ENCODE peak calls at places on chromosomes 2 and 18, in five cellular contexts. R is OCI-LY7, U is heart right ventricle, B is lower leg skin, S is fibroblast of villous mesenchyme. N is an unnamed sample.

GRCh38 chr2:11406492-11407381 is 59.2 kb downstream of the E2F6 start:
- DNase-seq in R (no peak), U (no peak), B (no peak), S (peak; percentile 84), N (peak; percentile 84)

GRCh38 chr2:105143467-105144127 is 97.9 kb upstream of the GPR45 start:
- DNase-seq in R (no peak), U (no peak), B (peak; percentile 42), S (no peak), N (no peak)

GRCh38 chr2:129061079-129061785 is 742.6 kb upstream of the HS6ST1 start:
- DNase-seq in R (no peak), U (no peak), B (no peak), S (peak; percentile 4), N (peak; percentile 33)

GRCh38 chr2:189559579-189560272 is 20.9 kb downstream of the SLC40A1 start:
- DNase-seq in R (no peak), U (peak; percentile 59), B (no peak), S (peak; percentile 33), N (peak; percentile 76)

GRCh38 chr2:42359894-42360483 is 1.0 kb downstream of the COX7A2L start:
- DNase-seq in R (peak; percentile 46), U (no peak), B (no peak), S (peak; percentile 94), N (peak; percentile 75)

GRCh38 chr18:78459646-78460045 is 520.0 kb upstream of the SALL3 start:
- DNase-seq in R (no peak), U (no peak), B (no peak), S (no peak), N (no peak)

GRCh38 chr2:178761759-178762371 is 45.4 kb downstream of the TTN start:
- DNase-seq in R (peak; percentile 67), U (no peak), B (no peak), S (peak; percentile 34), N (peak; percentile 72)

GRCh38 chr2:142217804-142218203 is 87.0 kb upstream of the LRP1B start:
- DNase-seq in R (no peak), U (no peak), B (no peak), S (no peak), N (peak; percentile 67)

GRCh38 chr2:184597996-184598312 is 375 bp upstream of the ZNF804A start:
- DNase-seq in R (no peak), U (no peak), B (no peak), S (no peak), N (peak; percentile 19)

GRCh38 chr2:85410584-85411404 is 628 bp upstream of the CAPG start:
- DNase-seq in R (no peak), U (no peak), B (no peak), S (no peak), N (no peak)

GRCh38 chr2:13638181-13638580 is 921.4 kb downstream of the TRIB2 start:
- DNase-seq in R (no peak), U (no peak), B (no peak), S (no peak), N (no peak)

GRCh38 chr2:32711908-32712307 is 84.1 kb downstream of the TTC27 start:
- DNase-seq in R (no peak), U (no peak), B (no peak), S (no peak), N (no peak)

DNA sequence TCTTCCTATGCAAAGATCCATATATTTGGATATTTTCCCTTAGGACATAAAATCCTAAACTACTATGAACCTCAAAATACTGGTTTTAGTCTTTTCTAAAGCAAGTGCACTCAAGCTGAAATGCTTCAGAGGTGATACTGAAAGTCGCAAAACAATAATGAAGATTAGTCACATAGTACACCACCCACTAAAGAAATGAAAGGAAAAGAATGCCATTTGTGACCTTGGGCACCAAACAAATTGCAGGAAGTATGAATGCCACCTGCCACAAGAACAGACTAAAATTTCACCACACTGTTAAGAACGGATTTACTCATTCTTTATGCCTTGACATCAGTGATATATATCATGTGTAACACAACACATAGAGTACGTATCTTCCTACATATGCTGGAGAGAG is 161.5 kb downstream of the ZNF521 start:
- DNase-seq in R (no peak), U (no peak), B (no peak), S (no peak), N (no peak)
- H3K4me3 ChIP-seq in R (no peak overlapping the region), U (no peak overlapping the region), B (no peak overlapping the region), S (no peak overlapping the region), N (no peak overlapping the region)

GRCh38 chr2:98923244-98923940 is 12.6 kb downstream of the CRACDL start:
- DNase-seq in R (no peak), U (no peak), B (no peak), S (no peak), N (no peak)
- TF ChIP-seq CTCF in R (peak; percentile 69), U (no peak), B (no peak), S (no peak), N (peak; percentile 26)

GRCh38 chr2:44943693-44944101 is 2.2 kb downstream of the SIX3 start:
- DNase-seq in R (no peak), U (no peak), B (no peak), S (no peak), N (no peak)

GRCh38 chr2:44946681-44947360 is 5.3 kb downstream of the SIX3 start:
- DNase-seq in R (no peak), U (no peak), B (no peak), S (no peak), N (no peak)

GRCh38 chr2:44944952-44945612 is 3.6 kb downstream of the SIX3 start:
- DNase-seq in R (no peak), U (no peak), B (no peak), S (no peak), N (no peak)

GRCh38 chr2:44944102-44944951 is 2.8 kb downstream of the SIX3 start:
- DNase-seq in R (no peak), U (no peak), B (no peak), S (no peak), N (no peak)

DNA sequence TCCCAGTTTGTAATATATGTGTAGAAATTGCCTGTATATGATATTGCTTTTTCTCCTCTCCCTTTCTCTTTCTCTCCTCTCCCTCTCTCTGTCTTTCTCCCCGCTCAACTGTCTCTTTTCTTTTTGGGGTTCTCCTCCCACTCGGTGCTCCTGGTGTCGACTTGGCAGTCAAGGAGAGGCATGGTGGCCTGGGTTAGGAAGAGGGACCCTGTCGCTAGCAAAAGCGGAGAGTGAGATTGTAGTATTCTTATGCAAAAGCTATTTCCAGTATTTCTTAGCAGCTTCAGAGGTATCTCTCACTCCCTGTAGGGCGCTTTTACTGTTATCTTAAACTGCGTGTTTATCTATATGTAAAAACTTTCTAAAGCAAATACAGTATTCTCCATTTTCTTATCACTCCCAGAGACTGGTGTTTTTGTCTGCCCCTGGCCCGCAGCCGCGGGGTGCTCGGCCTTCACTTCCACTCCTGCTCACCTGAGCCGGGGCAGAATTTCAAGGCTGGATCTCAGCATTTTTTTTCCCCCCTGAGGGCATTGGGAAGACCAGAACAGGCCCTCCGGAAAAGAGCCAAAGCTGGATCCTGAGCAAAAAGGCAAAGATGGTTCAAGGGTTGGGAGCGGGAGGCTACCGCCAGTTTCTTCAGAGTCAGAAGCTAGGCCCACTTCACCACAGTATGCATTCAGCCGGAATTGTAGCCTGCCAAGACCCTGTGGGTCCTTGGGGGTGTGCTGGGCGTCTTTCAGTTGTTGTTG is 4.3 kb downstream of the SIX3 start:
- DNase-seq in R (no peak), U (no peak), B (no peak), S (no peak), N (no peak)
- H3K4me3 ChIP-seq in R (no peak overlapping the region), U (no peak overlapping the region), B (no peak overlapping the region), S (no peak overlapping the region), N (no peak overlapping the region)

GRCh38 chr18:55522011-55522410 is 66.0 kb downstream of the TCF4 start:
- DNase-seq in R (peak; percentile 32), U (no peak), B (no peak), S (peak; percentile 30), N (peak; percentile 47)
- TF ChIP-seq CTCF in R (peak; percentile 70), U (peak; percentile 19), B (no peak), S (peak; percentile 48), N (peak; percentile 58)

DNA sequence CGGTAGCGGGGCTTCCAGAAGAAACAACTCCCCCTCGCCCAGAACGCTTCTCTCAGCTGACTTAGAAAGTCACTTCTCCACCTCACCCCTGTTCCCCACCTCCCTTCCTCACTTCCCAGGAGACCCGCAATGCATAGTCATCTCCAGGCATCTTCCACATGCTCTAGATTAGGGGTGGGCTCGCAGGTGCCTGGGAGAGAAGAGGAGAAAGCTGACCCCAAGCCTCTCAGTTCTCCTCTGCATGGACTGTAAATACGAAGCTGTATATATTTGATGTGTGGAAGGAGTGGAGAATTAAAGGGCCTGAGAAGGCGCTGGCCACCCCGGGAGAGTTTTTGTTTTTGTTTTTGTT is 1.8 kb downstream of the MAL start:
- DNase-seq in R (no peak), U (no peak), B (no peak), S (no peak), N (no peak)
- H3K4me3 ChIP-seq in R (no peak overlapping the region), U (no peak overlapping the region), B (no peak overlapping the region), S (no peak overlapping the region), N (no peak overlapping the region)

GRCh38 chr2:174004311-174004695 is 39.1 kb upstream of the SP3 start:
- DNase-seq in R (no peak), U (no peak), B (no peak), S (no peak), N (no peak)

GRCh38 chr2:174002679-174003078 is 37.5 kb upstream of the SP3 start:
- DNase-seq in R (no peak), U (no peak), B (no peak), S (no peak), N (no peak)

GRCh38 chr2:174004900-174005605 is 39.9 kb upstream of the SP3 start:
- DNase-seq in R (no peak), U (peak; percentile 45), B (no peak), S (peak; percentile 84), N (peak; percentile 79)

GRCh38 chr2:174005801-174006419 is 40.7 kb upstream of the SP3 start:
- DNase-seq in R (no peak), U (no peak), B (no peak), S (no peak), N (no peak)

GRCh38 chr2:174003635-174004310 is 38.6 kb upstream of the SP3 start:
- DNase-seq in R (no peak), U (peak; percentile 30), B (no peak), S (no peak), N (no peak)
- TF ChIP-seq CTCF in R (peak; percentile 50), U (peak; percentile 26), B (no peak), S (no peak), N (no peak)

DNA sequence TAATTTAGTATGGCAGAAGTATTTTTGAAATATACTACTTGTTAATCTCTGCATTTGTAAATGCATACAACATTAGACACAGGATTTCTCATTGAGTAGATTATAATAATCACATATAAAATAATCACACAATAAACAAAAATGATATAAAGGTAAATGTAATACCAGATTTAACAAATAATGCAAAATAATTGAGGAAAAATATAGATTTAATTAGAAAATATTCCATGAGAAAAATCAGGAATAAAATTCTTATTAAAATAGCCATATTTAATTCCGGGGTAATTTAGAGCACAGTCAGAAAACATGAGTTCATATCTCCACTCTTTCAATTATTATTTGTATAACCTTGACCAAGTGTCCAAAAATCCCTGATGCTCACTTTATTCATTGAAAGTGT is 385.9 kb upstream of the SYT4 start:
- DNase-seq in R (no peak), U (no peak), B (no peak), S (no peak), N (no peak)
- H3K4me3 ChIP-seq in R (no peak overlapping the region), U (no peak overlapping the region), B (no peak overlapping the region), S (no peak overlapping the region), N (no peak overlapping the region)

DNA sequence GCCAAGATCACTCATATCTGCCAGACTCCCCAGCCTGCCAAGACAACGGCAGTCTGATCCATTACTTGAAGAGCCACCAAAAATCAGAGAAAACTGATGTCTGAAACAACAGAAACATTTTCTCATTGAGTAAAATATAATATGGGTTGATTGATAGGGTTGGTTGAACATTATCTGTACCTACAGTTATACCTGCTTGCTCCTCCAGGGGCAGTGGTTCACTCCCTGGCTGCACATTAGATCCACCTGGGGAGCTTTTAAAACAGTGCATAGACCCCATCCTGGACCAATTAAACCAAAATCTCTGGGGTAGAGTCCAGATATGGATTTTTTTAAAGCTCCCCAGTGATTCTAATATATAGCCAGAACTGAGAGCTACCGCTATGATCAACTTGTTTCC is 43.6 kb upstream of the SLC14A2 start:
- DNase-seq in R (no peak), U (no peak), B (no peak), S (no peak), N (peak; percentile 11)
- TF ChIP-seq CTCF in R (peak; percentile 44), U (peak; percentile 31), B (no peak), S (peak; percentile 22), N (peak; percentile 50)

N was measured in choroid plexus epithelial cell.